ENCODE peak calls at places on chromosomes 13 and 19, in six cellular contexts. W is thoracic aorta, M is Peyer's patch, L is psoas muscle, V is small intestine, C is OCI-LY7. P is an unnamed sample.

GRCh38 chr13:42628666-42629065 is 54.7 kb downstream of the TNFSF11 start:
- DNase-seq in W (no peak), M (no peak), L (no peak), V (no peak), C (no peak), P (no peak)

GRCh38 chr13:40350283-40350992 is 316.0 kb downstream of the FOXO1 start:
- DNase-seq in W (no peak), M (no peak), L (peak; percentile 80), V (no peak), C (no peak), P (no peak)

GRCh38 chr13:43132911-43133310 is 109.5 kb downstream of the DNAJC15 start:
- DNase-seq in W (no peak), M (no peak), L (no peak), V (no peak), C (peak; percentile 52), P (no peak)

GRCh38 chr13:44576396-44577235 is 486 bp upstream of the TSC22D1 start:
- DNase-seq in W (peak; percentile 24), M (no peak), L (no peak), V (no peak), C (peak; percentile 28), P (no peak)

GRCh38 chr19:4064073-4064550 is 2.6 kb downstream of the ZBTB7A start:
- DNase-seq in W (no peak), M (peak; percentile 66), L (peak; percentile 72), V (no peak), C (no peak), P (no peak)

GRCh38 chr13:19860884-19861655 is 2.4 kb downstream of the ZMYM5 start:
- DNase-seq in W (no peak), M (no peak), L (no peak), V (no peak), C (peak; percentile 29), P (peak; percentile 6)

GRCh38 chr13:112773601-112774447 is 84.0 kb downstream of the ATP11A start:
- DNase-seq in W (no peak), M (no peak), L (no peak), V (no peak), C (no peak), P (no peak)

GRCh38 chr19:1227655-1228054 is 10.2 kb downstream of the CBARP start:
- DNase-seq in W (no peak), M (no peak), L (no peak), V (no peak), C (no peak), P (no peak)

GRCh38 chr19:18879579-18880373 is 16.2 kb downstream of the CERS1 start:
- DNase-seq in W (no peak), M (peak; percentile 80), L (no peak), V (peak; percentile 88), C (peak; percentile 83), P (no peak)

GRCh38 chr13:110397445-110397844 is 90.4 kb downstream of the COL4A2 start:
- DNase-seq in W (no peak), M (no peak), L (no peak), V (no peak), C (no peak), P (no peak)

GRCh38 chr19:39996218-39996810 is 546 bp upstream of the ZNF546 start:
- DNase-seq in W (no peak), M (no peak), L (no peak), V (no peak), C (peak; percentile 50), P (no peak)

GRCh38 chr19:46391296-46392251 is 21.8 kb downstream of the CCDC8 start:
- DNase-seq in W (no peak), M (no peak), L (no peak), V (no peak), C (no peak), P (no peak)

GRCh38 chr13:76016799-76017198 is 380.7 kb downstream of the LMO7 start:
- DNase-seq in W (no peak), M (no peak), L (no peak), V (peak; percentile 44), C (peak; percentile 11), P (peak; percentile 7)

GRCh38 chr13:42214445-42214844 is 57.5 kb upstream of the AKAP11 start:
- DNase-seq in W (no peak), M (no peak), L (no peak), V (no peak), C (no peak), P (no peak)

GRCh38 chr13:101576452-101576851 is 124.0 kb downstream of the ITGBL1 start:
- DNase-seq in W (no peak), M (no peak), L (no peak), V (no peak), C (no peak), P (no peak)

GRCh38 chr19:47124937-47125668 is 5.5 kb upstream of the SAE1 start:
- DNase-seq in W (no peak), M (no peak), L (no peak), V (peak; percentile 83), C (peak; percentile 74), P (no peak)

GRCh38 chr19:41134616-41135015 is 20.4 kb downstream of the CYP2F1 start:
- DNase-seq in W (no peak), M (no peak), L (no peak), V (no peak), C (no peak), P (no peak)
- H3K4me3 ChIP-seq in W (no peak overlapping the region), M (no peak overlapping the region), L (no peak overlapping the region), V (no peak overlapping the region), C (no peak overlapping the region), P (no peak overlapping the region)

GRCh38 chr19:56110515-56111448 is 10.3 kb downstream of the ZNF787 start:
- DNase-seq in W (no peak), M (no peak), L (peak; percentile 65), V (peak; percentile 15), C (no peak), P (no peak)

GRCh38 chr19:56111601-56112312 is 9.3 kb downstream of the ZNF787 start:
- DNase-seq in W (no peak), M (peak; percentile 78), L (peak; percentile 67), V (peak; percentile 88), C (no peak), P (no peak)

GRCh38 chr19:56113071-56113632 is 7.9 kb downstream of the ZNF787 start:
- DNase-seq in W (no peak), M (no peak), L (no peak), V (no peak), C (no peak), P (no peak)

GRCh38 chr19:56114051-56114694 is 6.9 kb downstream of the ZNF787 start:
- DNase-seq in W (no peak), M (no peak), L (no peak), V (no peak), C (no peak), P (no peak)

DNA sequence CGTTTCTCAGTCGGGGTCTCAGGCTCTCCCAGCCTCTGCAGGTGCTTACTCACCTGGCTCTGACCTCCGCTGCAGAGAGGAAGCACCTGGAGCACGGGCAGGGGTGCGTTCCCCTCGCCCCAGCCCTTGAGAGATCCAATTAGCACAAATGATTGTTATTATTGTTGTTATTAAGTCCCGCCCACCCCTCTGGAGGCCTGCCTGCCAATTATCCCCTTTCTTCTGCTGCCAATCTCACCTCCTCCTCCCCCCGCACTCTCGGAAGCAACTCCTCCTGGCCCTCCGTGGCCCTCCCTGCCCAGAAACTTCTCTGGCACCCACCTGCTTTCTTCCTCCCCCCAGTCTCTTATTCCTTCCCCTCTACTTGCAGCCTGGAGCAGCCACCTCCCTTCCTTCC is 8.8 kb downstream of the ZNF787 start:
- DNase-seq in W (no peak), M (no peak), L (no peak), V (peak; percentile 19), C (peak; percentile 22), P (no peak)
- H3K27ac ChIP-seq in W (no peak overlapping the region), M (peak overlapping the region; percentile 26), L (peak overlapping the region; percentile 72), V (peak overlapping the region; percentile 69), C (no peak overlapping the region), P (no peak overlapping the region)

DNA sequence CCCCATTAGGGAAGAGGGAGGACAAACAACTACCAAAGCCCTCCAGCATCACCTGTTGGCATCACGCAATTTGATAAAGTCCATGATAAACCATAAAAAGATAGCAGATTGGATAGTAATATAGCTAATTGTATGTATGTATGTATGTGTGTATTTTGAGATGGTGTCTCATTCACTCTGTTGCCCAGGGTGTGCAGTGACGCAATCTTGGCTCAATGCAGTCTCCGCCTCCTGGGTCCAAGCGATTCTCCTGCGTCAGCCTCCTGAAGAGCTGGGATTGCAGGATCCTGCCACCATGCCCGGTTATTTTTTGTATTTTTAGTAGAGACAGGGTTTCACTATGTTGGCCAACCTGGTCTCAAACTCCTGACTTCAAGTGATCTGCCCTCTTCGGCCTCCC is 74.6 kb upstream of the RNF113B start:
- DNase-seq in W (no peak), M (no peak), L (no peak), V (no peak), C (no peak), P (no peak)
- H3K36me3 ChIP-seq in W (no peaks in the 10 kb centered on the region), M (no peaks in the 10 kb centered on the region), L (no peaks in the 10 kb centered on the region), V (no peaks in the 10 kb centered on the region), C (no peaks in the 10 kb centered on the region), P (no peaks in the 10 kb centered on the region)

GRCh38 chr19:50819636-50820035 is 4.0 kb downstream of the KLK1 start:
- DNase-seq in W (no peak), M (no peak), L (no peak), V (no peak), C (no peak), P (no peak)
- H3K4me3 ChIP-seq in W (no peak overlapping the region), M (peak overlapping the region; percentile 41), L (no peak overlapping the region), V (no peak overlapping the region), C (no peak overlapping the region), P (no peak overlapping the region)

DNA sequence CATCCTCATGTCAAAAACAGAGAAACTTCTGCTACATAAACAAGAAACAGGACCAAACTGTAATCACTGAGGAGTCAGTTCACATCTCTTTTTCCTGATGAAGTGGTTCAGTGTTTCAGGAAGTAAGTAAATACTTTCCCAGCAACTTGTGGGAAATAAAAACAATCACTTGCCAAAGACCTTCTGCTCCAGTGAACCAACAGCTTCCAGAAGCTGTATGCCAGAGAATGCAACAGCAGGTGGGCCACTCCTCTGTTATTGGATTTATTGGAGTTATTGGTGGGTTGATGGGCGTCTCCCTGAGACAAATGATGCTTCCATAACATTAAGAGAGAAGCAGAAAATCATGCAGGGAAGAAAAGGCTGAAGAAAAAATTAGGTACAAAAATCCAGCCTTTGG is 9.9 kb downstream of the SLC6A16 start:
- DNase-seq in W (no peak), M (no peak), L (no peak), V (no peak), C (no peak), P (no peak)
- H3K27ac ChIP-seq in W (no peak overlapping the region), M (no peak overlapping the region), L (no peak overlapping the region), V (no peak overlapping the region), C (no peak overlapping the region), P (no peak overlapping the region)

DNA sequence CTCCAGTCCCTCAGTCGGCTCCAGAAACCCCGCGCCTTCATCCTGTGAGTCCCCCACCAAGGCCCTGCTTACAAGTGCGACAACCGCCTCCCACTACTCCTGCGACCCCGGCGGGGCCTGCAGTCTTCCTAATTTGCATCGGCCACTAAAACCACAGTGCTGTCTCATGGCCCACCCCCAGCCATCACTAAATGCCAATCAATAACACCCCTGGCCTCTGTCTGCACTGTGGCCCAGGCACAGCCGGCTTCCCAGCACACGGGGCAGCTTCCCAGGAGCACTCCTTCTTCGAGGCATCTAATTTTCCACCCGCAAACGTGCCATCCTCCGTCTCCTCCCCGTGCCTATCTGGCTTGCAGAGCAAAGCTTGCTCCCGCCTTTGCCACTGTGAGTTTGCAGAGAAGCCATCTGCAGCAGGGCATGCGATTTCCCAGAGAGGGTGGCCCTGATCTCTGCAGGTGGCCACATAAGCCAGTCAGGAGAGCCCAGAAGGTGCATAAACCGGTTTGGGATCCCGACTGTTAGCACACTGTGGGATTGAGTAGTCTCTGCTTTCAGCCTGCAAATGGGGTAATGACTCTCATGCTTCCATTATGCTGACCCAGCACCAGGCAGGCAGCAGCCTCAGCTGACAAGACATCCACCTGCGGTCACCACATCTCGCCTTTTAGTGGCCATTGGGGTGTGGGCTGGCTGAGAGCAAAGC is 34.0 kb upstream of the USE1 start:
- DNase-seq in W (no peak), M (no peak), L (no peak), V (no peak), C (no peak), P (no peak)
- H3K36me3 ChIP-seq in W (peaks cover 67% of the 10 kb centered on the region), M (no peaks in the 10 kb centered on the region), L (peaks cover 3% of the 10 kb centered on the region), V (peaks cover 10% of the 10 kb centered on the region), C (peaks cover 45% of the 10 kb centered on the region), P (peaks cover 25% of the 10 kb centered on the region)

P was measured in CD8-positive, alpha-beta T cell.